ENCODE peak calls at places on chromosomes 4 and X, in four cellular contexts. F, V, G and Y are unnamed samples.

GRCh38 chr4:105137460-105137859 is 9.2 kb upstream of the TET2 start:
- DNase-seq in F (no peak), V (no peak), G (no peak), Y (no peak)

GRCh38 chrX:53239474-53239873 is 14.5 kb upstream of the KDM5C start:
- DNase-seq in F (peak), V (no peak), G (no peak), Y (no peak)

GRCh38 chr4:174592256-174592984 is 70.1 kb upstream of the HPGD start:
- DNase-seq in F (no peak), V (no peak), G (no peak), Y (no peak)

GRCh38 chrX:41732260-41732659 is 8.3 kb downstream of the GPR82 start:
- DNase-seq in F (no peak), V (no peak), G (no peak), Y (no peak)

GRCh38 chr4:73234712-73235111 is 23.9 kb downstream of the ANKRD17 start:
- DNase-seq in F (no peak), V (no peak), G (no peak), Y (no peak)

GRCh38 chr4:143397887-143398286 is 61.2 kb downstream of the GAB1 start:
- DNase-seq in F (no peak), V (no peak), G (no peak), Y (no peak)

GRCh38 chr4:102103368-102103767 is 241.9 kb downstream of the SLC39A8 start:
- DNase-seq in F (no peak), V (no peak), G (no peak), Y (no peak)

GRCh38 chrX:12149670-12150407 is 11.6 kb downstream of the FRMPD4 start:
- DNase-seq in F (no peak), V (no peak), G (no peak), Y (no peak)

GRCh38 chrX:3029084-3029483 is 12.2 kb upstream of the ARSF start:
- DNase-seq in F (no peak), V (no peak), G (no peak), Y (no peak)

GRCh38 chr4:108868606-108869227 is 105.9 kb upstream of the ETNPPL start:
- DNase-seq in F (no peak), V (no peak), G (no peak), Y (no peak)

GRCh38 chrX:58025979-58026378 is 115.7 kb upstream of the ZXDA start:
- DNase-seq in F (peak), V (no peak), G (no peak), Y (peak)

GRCh38 chrX:3939967-3940610 is 226.6 kb upstream of the PRKX start:
- DNase-seq in F (peak), V (no peak), G (no peak), Y (no peak)

GRCh38 chr4:170014359-170015008 is 11.7 kb downstream of the MFAP3L start:
- DNase-seq in F (no peak), V (no peak), G (no peak), Y (no peak)

GRCh38 chr4:174255790-174256189 is 27.7 kb downstream of the FBXO8 start:
- DNase-seq in F (peak), V (no peak), G (no peak), Y (no peak)

DNA sequence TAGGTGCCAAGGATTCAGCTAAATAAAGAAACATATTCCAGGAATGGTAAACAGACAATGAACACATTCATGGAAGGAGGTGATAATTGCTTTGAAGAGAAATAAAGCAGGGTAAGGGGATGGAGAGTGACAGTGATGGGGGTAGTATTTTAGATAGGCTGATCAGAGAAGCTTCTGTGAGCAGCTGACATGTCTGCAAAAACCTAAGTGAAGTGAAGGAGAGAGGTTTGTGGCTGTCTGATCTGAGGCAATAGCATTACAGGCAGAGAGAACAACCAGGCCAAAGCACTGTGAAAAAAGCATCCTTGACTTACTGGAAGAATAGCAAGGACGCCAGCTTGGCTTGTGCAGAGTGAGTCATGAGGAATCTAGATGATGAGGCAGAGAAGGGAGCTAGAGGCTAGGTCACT is 271.9 kb upstream of the GATB start:
- DNase-seq in F (no peak), V (no peak), G (no peak), Y (no peak)
- TF ChIP-seq SPI1 in F (no peak), V (no peak), G (no peak), Y (no peak)

GRCh38 chr4:138222041-138222440 is 20.1 kb downstream of the SLC7A11 start:
- DNase-seq in F (no peak), V (no peak), G (no peak), Y (no peak)
- TF ChIP-seq POLR2AphosphoS5 in F (no peak), V (no peak), G (no peak), Y (no peak)

DNA sequence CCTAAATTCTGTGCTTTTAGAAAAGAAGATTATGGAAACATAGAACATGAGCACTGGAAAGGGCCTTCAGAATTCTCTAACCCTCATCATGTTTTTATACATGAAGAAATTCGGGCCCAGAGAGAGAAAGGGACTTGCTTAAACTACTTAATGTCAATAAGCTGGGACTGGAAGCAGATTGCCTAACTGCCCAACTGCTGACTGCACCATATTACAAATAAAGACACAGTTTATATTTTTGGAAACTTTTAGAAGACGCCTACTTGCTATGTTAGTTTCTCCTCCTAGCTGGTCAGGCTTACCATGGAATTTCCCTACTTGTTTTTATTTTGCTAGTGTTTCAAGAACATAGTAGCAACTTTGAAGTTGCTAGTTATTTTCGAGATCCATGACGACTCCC is 47.1 kb downstream of the SLC9A6 start:
- DNase-seq in F (no peak), V (no peak), G (no peak), Y (no peak)
- TF ChIP-seq SPI1 in F (no peak), V (no peak), G (no peak), Y (no peak)

GRCh38 chr4:158782539-158783360 is 13.9 kb downstream of the FNIP2 start:
- DNase-seq in F (no peak), V (peak), G (no peak), Y (no peak)
- TF ChIP-seq POLR2AphosphoS5 in F (no peak), V (no peak), G (no peak), Y (no peak)